ENCODE peak calls at places on chromosome 22, in eight cellular contexts. One of them, this sample, is unnamed.

GRCh38 chr22:49660321-49660720 is 167.4 kb downstream of the BRD1 start:
- DNase-seq in body of pancreas: peak; percentile 1
- DNase-seq in posterior vena cava: no peak
- DNase-seq in hepatic stellate cell: no peak
- DNase-seq in NCI-H345: no peak
- DNase-seq in KBM-7: no peak
- DNase-seq in SK-MEL-5: no peak
- DNase-seq in stimulated activated CD8-positive, alpha-beta memory T cell treated with anti-CD3 and anti-CD28 coated beads, Interleukin-4, amount 100 ng/mL, for 1 hour: no peak
- DNase-seq in this sample: peak; percentile 31

GRCh38 chr22:35564975-35565867 is 24.6 kb downstream of the RASD2 start:
- DNase-seq in NCI-H345: no peak
- DNase-seq in KBM-7: no peak
- DNase-seq in hepatic stellate cell: peak; percentile 61
- DNase-seq in stimulated activated CD8-positive, alpha-beta memory T cell treated with anti-CD3 and anti-CD28 coated beads, Interleukin-4, amount 100 ng/mL, for 1 hour: no peak
- DNase-seq in body of pancreas: no peak
- DNase-seq in SK-MEL-5: no peak
- DNase-seq in posterior vena cava: no peak
- DNase-seq in this sample: no peak

GRCh38 chr22:45608763-45609180 is 62.9 kb upstream of the ATXN10 start:
- DNase-seq in SK-MEL-5: no peak
- DNase-seq in hepatic stellate cell: peak; percentile 58
- DNase-seq in body of pancreas: no peak
- DNase-seq in KBM-7: no peak
- DNase-seq in NCI-H345: no peak
- DNase-seq in stimulated activated CD8-positive, alpha-beta memory T cell treated with anti-CD3 and anti-CD28 coated beads, Interleukin-4, amount 100 ng/mL, for 1 hour: no peak
- DNase-seq in posterior vena cava: no peak
- DNase-seq in this sample: peak; percentile 24

GRCh38 chr22:37337204-37337943 is 55.1 kb downstream of the CYTH4 start:
- DNase-seq in NCI-H345: no peak
- DNase-seq in SK-MEL-5: no peak
- DNase-seq in KBM-7: no peak
- DNase-seq in hepatic stellate cell: no peak
- DNase-seq in body of pancreas: no peak
- DNase-seq in posterior vena cava: no peak
- DNase-seq in stimulated activated CD8-positive, alpha-beta memory T cell treated with anti-CD3 and anti-CD28 coated beads, Interleukin-4, amount 100 ng/mL, for 1 hour: no peak
- DNase-seq in this sample: no peak

GRCh38 chr22:45312856-45313255 is 3.1 kb downstream of the FAM118A start:
- DNase-seq in stimulated activated CD8-positive, alpha-beta memory T cell treated with anti-CD3 and anti-CD28 coated beads, Interleukin-4, amount 100 ng/mL, for 1 hour: no peak
- DNase-seq in hepatic stellate cell: no peak
- DNase-seq in body of pancreas: no peak
- DNase-seq in posterior vena cava: no peak
- DNase-seq in SK-MEL-5: no peak
- DNase-seq in KBM-7: no peak
- DNase-seq in NCI-H345: no peak
- DNase-seq in this sample: no peak

GRCh38 chr22:27110985-27111451 is 453.6 kb downstream of the MIAT start:
- DNase-seq in KBM-7: no peak
- DNase-seq in stimulated activated CD8-positive, alpha-beta memory T cell treated with anti-CD3 and anti-CD28 coated beads, Interleukin-4, amount 100 ng/mL, for 1 hour: no peak
- DNase-seq in posterior vena cava: no peak
- DNase-seq in SK-MEL-5: no peak
- DNase-seq in NCI-H345: no peak
- DNase-seq in body of pancreas: no peak
- DNase-seq in hepatic stellate cell: peak; percentile 73
- DNase-seq in this sample: no peak

GRCh38 chr22:26476705-26477340 is 6.8 kb downstream of the HPS4 start:
- DNase-seq in SK-MEL-5: peak; percentile 72
- DNase-seq in stimulated activated CD8-positive, alpha-beta memory T cell treated with anti-CD3 and anti-CD28 coated beads, Interleukin-4, amount 100 ng/mL, for 1 hour: no peak
- DNase-seq in hepatic stellate cell: peak; percentile 48
- DNase-seq in KBM-7: no peak
- DNase-seq in body of pancreas: no peak
- DNase-seq in NCI-H345: no peak
- DNase-seq in posterior vena cava: no peak
- DNase-seq in this sample: no peak

GRCh38 chr22:36409067-36409466 is 21.3 kb upstream of the MYH9 start:
- DNase-seq in posterior vena cava: no peak
- DNase-seq in SK-MEL-5: no peak
- DNase-seq in NCI-H345: no peak
- DNase-seq in hepatic stellate cell: no peak
- DNase-seq in stimulated activated CD8-positive, alpha-beta memory T cell treated with anti-CD3 and anti-CD28 coated beads, Interleukin-4, amount 100 ng/mL, for 1 hour: no peak
- DNase-seq in KBM-7: no peak
- DNase-seq in body of pancreas: no peak
- DNase-seq in this sample: no peak

GRCh38 chr22:35521358-35522264 is 19.0 kb upstream of the RASD2 start:
- DNase-seq in posterior vena cava: peak; percentile 36
- DNase-seq in hepatic stellate cell: no peak
- DNase-seq in stimulated activated CD8-positive, alpha-beta memory T cell treated with anti-CD3 and anti-CD28 coated beads, Interleukin-4, amount 100 ng/mL, for 1 hour: no peak
- DNase-seq in SK-MEL-5: no peak
- DNase-seq in NCI-H345: no peak
- DNase-seq in KBM-7: peak; percentile 15
- DNase-seq in body of pancreas: no peak
- DNase-seq in this sample: no peak

GRCh38 chr22:28478564-28478963 is 201.1 kb downstream of the TTC28 start:
- DNase-seq in body of pancreas: no peak
- DNase-seq in hepatic stellate cell: no peak
- DNase-seq in KBM-7: no peak
- DNase-seq in SK-MEL-5: no peak
- DNase-seq in posterior vena cava: no peak
- DNase-seq in stimulated activated CD8-positive, alpha-beta memory T cell treated with anti-CD3 and anti-CD28 coated beads, Interleukin-4, amount 100 ng/mL, for 1 hour: no peak
- DNase-seq in NCI-H345: no peak
- DNase-seq in this sample: no peak

GRCh38 chr22:37501610-37502341 is 15.6 kb upstream of the MFNG start:
- DNase-seq in posterior vena cava: no peak
- DNase-seq in hepatic stellate cell: peak; percentile 90
- DNase-seq in SK-MEL-5: peak; percentile 46
- DNase-seq in KBM-7: no peak
- DNase-seq in stimulated activated CD8-positive, alpha-beta memory T cell treated with anti-CD3 and anti-CD28 coated beads, Interleukin-4, amount 100 ng/mL, for 1 hour: no peak
- DNase-seq in body of pancreas: peak; percentile 93
- DNase-seq in NCI-H345: no peak
- DNase-seq in this sample: peak; percentile 70